ENCODE peak calls at places on chromosomes 2 and 18, in four cellular contexts. One of them, this sample, is unnamed.

GRCh38 chr2:4674007-4674406 is 970.6 kb downstream of the DCDC2C start:
- DNase-seq in gastrocnemius medialis: no peak
- DNase-seq in transverse colon: no peak
- DNase-seq in left ventricle myocardium inferior: no peak
- DNase-seq in this sample: no peak

GRCh38 chr18:75638223-75638596 is 210.7 kb upstream of the SMIM21 start:
- DNase-seq in gastrocnemius medialis: no peak
- DNase-seq in left ventricle myocardium inferior: no peak
- DNase-seq in transverse colon: no peak
- DNase-seq in this sample: no peak

GRCh38 chr2:133561045-133561852 is 7.0 kb downstream of the NCKAP5 start:
- DNase-seq in transverse colon: no peak
- DNase-seq in gastrocnemius medialis: no peak
- DNase-seq in left ventricle myocardium inferior: no peak
- DNase-seq in this sample: peak; percentile 13

GRCh38 chr2:206876176-206876575 is 63.1 kb upstream of the CPO start:
- DNase-seq in transverse colon: no peak
- DNase-seq in left ventricle myocardium inferior: no peak
- DNase-seq in gastrocnemius medialis: no peak
- DNase-seq in this sample: peak; percentile 21

GRCh38 chr2:99576775-99577174 is 87.0 kb upstream of the REV1 start:
- DNase-seq in left ventricle myocardium inferior: no peak
- DNase-seq in transverse colon: no peak
- DNase-seq in gastrocnemius medialis: no peak
- DNase-seq in this sample: no peak

GRCh38 chr2:68330691-68331090 is 10.9 kb upstream of the CNRIP1 start:
- DNase-seq in transverse colon: no peak
- DNase-seq in left ventricle myocardium inferior: no peak
- DNase-seq in gastrocnemius medialis: no peak
- DNase-seq in this sample: no peak

GRCh38 chr2:119605096-119605495 is 60.8 kb downstream of the CFAP221 start:
- DNase-seq in gastrocnemius medialis: no peak
- DNase-seq in left ventricle myocardium inferior: no peak
- DNase-seq in transverse colon: no peak
- DNase-seq in this sample: no peak

GRCh38 chr18:2655153-2655953 is at the start of gene SMCHD1:
- DNase-seq in left ventricle myocardium inferior: peak; percentile 90
- DNase-seq in transverse colon: peak; percentile 90
- DNase-seq in gastrocnemius medialis: peak; percentile 76
- DNase-seq in this sample: peak; percentile 94

GRCh38 chr2:118750959-118751565 is 96.4 kb downstream of the EN1 start:
- DNase-seq in left ventricle myocardium inferior: no peak
- DNase-seq in gastrocnemius medialis: no peak
- DNase-seq in transverse colon: no peak
- DNase-seq in this sample: no peak

GRCh38 chr2:127103243-127104165 is 3.5 kb downstream of the BIN1 start:
- DNase-seq in transverse colon: peak; percentile 12
- DNase-seq in gastrocnemius medialis: peak; percentile 61
- DNase-seq in left ventricle myocardium inferior: no peak
- DNase-seq in this sample: no peak

GRCh38 chr18:57446322-57446721 is 11.1 kb downstream of the ONECUT2 start:
- DNase-seq in gastrocnemius medialis: no peak
- DNase-seq in transverse colon: no peak
- DNase-seq in left ventricle myocardium inferior: no peak
- DNase-seq in this sample: no peak

GRCh38 chr2:64643838-64644219 is 9.9 kb downstream of the SERTAD2 start:
- DNase-seq in gastrocnemius medialis: no peak
- DNase-seq in transverse colon: no peak
- DNase-seq in left ventricle myocardium inferior: no peak
- DNase-seq in this sample: no peak
- H3K4me1 ChIP-seq in gastrocnemius medialis: peaks cover 56% of the 10 kb centered on the region
- H3K4me1 ChIP-seq in transverse colon: peaks cover 35% of the 10 kb centered on the region
- H3K4me1 ChIP-seq in left ventricle myocardium inferior: peaks cover 88% of the 10 kb centered on the region
- H3K4me1 ChIP-seq in this sample: peaks cover 55% of the 10 kb centered on the region

DNA sequence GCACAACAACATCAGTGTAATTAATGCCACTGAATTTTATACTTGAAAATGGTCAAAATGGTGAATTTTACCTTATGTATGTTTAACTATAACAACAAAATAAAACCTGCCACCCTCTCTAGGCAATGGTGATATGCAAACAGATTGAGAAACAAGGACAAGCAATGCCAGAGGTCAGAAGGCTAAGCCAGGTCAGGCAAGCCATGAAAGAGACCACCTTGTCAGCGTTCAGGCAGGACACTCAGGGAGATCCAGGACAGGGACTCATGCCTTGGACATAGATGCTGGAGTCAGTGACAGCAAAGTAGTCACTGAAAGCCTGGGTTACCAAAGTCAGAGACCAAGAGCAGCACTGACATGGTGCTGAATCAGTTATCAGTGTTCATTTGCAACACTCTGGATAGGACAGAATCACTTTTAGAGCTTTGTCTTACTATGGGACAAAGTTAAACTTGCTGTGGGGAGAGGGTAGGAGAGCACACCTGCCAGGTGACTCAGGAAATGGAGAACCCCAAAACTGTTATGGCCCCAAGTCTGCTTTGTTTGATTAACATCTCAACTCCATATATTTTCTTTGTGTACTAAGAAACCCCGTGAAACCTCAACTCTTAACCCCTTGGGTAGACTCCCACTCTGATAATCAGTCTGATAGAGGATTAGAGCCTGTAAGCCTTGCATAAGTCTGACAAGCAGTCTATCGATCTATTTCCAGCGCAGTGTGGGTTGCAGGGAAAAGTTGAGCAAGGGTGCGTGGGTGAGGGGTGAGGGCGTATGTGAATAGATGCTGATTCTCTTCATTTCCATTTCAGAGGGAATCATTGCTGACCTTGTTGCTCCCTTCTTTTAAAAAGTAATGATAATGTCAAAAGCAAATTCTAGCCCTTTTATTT is 48.7 kb upstream of the ZNF385B start:
- DNase-seq in left ventricle myocardium inferior: no peak
- DNase-seq in gastrocnemius medialis: no peak
- DNase-seq in transverse colon: no peak
- DNase-seq in this sample: no peak
- H3K27ac ChIP-seq in left ventricle myocardium inferior: no peak overlapping the region
- H3K27ac ChIP-seq in gastrocnemius medialis: no peak overlapping the region
- H3K27ac ChIP-seq in transverse colon: no peak overlapping the region
- H3K27ac ChIP-seq in this sample: no peak overlapping the region

GRCh38 chr2:210227689-210228088 is 2.4 kb upstream of the ACADL start:
- DNase-seq in left ventricle myocardium inferior: no peak
- DNase-seq in gastrocnemius medialis: no peak
- DNase-seq in transverse colon: no peak
- DNase-seq in this sample: no peak

GRCh38 chr2:210230518-210230917 is 5.3 kb upstream of the ACADL start:
- DNase-seq in transverse colon: no peak
- DNase-seq in left ventricle myocardium inferior: no peak
- DNase-seq in gastrocnemius medialis: no peak
- DNase-seq in this sample: no peak

GRCh38 chr2:210233487-210233886 is 8.2 kb upstream of the ACADL start:
- DNase-seq in transverse colon: no peak
- DNase-seq in gastrocnemius medialis: peak; percentile 14
- DNase-seq in left ventricle myocardium inferior: no peak
- DNase-seq in this sample: peak; percentile 92

GRCh38 chr2:210228586-210228985 is 3.3 kb upstream of the ACADL start:
- DNase-seq in gastrocnemius medialis: no peak
- DNase-seq in left ventricle myocardium inferior: no peak
- DNase-seq in transverse colon: no peak
- DNase-seq in this sample: peak; percentile 85

DNA sequence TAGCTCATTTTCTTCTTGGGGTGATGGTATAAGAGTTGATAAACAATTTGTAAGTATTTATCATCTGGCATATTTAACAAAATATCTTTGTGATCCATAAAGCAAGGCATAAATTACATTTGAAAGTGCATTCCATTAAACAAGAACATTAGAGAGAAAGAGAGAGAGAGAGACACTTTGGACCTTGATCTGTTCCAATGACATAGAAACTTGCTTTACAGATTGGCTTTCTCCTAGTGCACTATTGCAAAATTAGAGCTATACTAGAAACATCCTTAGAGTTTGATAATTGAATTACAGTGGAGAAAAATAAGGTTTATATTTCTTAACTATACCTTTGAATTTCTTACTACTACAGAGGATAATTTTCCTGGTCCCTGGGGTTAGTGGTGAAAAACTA is 5.7 kb upstream of the ACADL start:
- DNase-seq in transverse colon: no peak
- DNase-seq in left ventricle myocardium inferior: no peak
- DNase-seq in gastrocnemius medialis: no peak
- DNase-seq in this sample: no peak
- H3K4me3 ChIP-seq in transverse colon: no peak overlapping the region
- H3K4me3 ChIP-seq in left ventricle myocardium inferior: no peak overlapping the region
- H3K4me3 ChIP-seq in gastrocnemius medialis: no peak overlapping the region
- H3K4me3 ChIP-seq in this sample: no peak overlapping the region

GRCh38 chr2:24509425-24509824 is 18.4 kb downstream of the NCOA1 start:
- DNase-seq in gastrocnemius medialis: no peak
- DNase-seq in transverse colon: no peak
- DNase-seq in left ventricle myocardium inferior: no peak
- DNase-seq in this sample: no peak

GRCh38 chr2:24508878-24509277 is 17.8 kb downstream of the NCOA1 start:
- DNase-seq in left ventricle myocardium inferior: no peak
- DNase-seq in gastrocnemius medialis: no peak
- DNase-seq in transverse colon: no peak
- DNase-seq in this sample: no peak

GRCh38 chr2:24511894-24512293 is 20.8 kb downstream of the NCOA1 start:
- DNase-seq in gastrocnemius medialis: no peak
- DNase-seq in transverse colon: no peak
- DNase-seq in left ventricle myocardium inferior: no peak
- DNase-seq in this sample: no peak

GRCh38 chr2:24507511-24507910 is 16.5 kb downstream of the NCOA1 start:
- DNase-seq in gastrocnemius medialis: no peak
- DNase-seq in transverse colon: no peak
- DNase-seq in left ventricle myocardium inferior: no peak
- DNase-seq in this sample: no peak

DNA sequence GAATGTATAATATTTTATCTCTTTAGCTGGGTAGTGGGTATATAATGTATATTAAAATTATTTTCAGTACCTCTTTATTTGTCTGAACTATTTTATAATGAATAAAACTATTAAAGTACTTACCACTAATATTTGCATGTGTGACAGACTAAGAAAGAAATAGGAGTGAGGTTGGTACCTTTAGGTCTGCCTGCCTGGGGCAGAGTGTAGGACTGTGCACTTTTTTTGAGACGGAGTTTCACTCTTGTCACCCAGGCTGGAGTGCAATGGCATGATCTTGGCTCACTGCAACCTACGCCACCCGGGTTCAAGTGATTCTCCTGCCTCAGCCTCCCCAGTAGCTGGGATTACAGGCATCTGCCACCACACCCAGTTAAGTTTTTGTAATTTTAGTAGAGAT is 18.8 kb downstream of the NCOA1 start:
- DNase-seq in transverse colon: no peak
- DNase-seq in gastrocnemius medialis: no peak
- DNase-seq in left ventricle myocardium inferior: no peak
- DNase-seq in this sample: no peak
- H3K4me1 ChIP-seq in transverse colon: peaks cover 12% of the 10 kb centered on the region
- H3K4me1 ChIP-seq in gastrocnemius medialis: peaks cover 76% of the 10 kb centered on the region
- H3K4me1 ChIP-seq in left ventricle myocardium inferior: peaks cover 91% of the 10 kb centered on the region
- H3K4me1 ChIP-seq in this sample: peaks cover 18% of the 10 kb centered on the region

DNA sequence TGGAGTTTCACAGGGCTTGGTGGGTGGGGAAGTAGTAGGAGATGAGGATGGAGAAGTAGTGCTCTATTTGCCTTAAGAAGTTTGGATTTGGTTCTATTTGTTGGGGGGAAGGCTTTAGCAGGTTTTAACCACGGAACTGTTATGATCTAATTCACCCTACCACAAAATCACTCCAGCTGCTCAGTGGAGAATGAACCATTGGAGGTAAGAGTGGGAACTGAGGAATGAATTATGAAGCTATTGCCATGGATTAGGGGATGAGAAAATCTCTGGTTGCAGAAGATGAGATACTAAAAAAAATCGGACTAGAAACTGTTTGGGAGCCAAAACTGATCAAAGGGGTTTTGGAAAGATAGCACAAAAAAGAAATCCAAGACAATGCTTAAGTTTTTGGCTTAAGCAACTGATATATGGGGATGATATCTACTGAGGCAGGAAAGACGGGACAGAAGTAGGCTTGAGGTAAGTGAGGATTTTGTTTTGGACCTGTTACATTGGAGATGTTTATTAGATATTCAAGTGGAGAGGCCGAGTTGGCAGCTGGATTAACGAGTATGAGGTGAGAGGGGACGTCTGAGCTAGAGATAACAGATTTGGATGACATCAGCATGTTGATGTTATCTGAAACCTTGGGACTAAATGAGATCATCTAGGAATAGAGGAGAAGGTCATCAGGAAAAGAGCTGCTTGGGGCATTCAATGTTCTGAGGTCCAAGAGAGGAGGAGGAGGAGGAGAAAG is 488.7 kb downstream of the DLGAP1 start:
- DNase-seq in gastrocnemius medialis: no peak
- DNase-seq in left ventricle myocardium inferior: no peak
- DNase-seq in transverse colon: no peak
- DNase-seq in this sample: no peak
- H3K27ac ChIP-seq in gastrocnemius medialis: no peak overlapping the region
- H3K27ac ChIP-seq in left ventricle myocardium inferior: peak overlapping the region; percentile 24
- H3K27ac ChIP-seq in transverse colon: no peak overlapping the region
- H3K27ac ChIP-seq in this sample: no peak overlapping the region

GRCh38 chr18:12774982-12775381 is 72.1 kb downstream of the PSMG2 start:
- DNase-seq in transverse colon: no peak
- DNase-seq in left ventricle myocardium inferior: no peak
- DNase-seq in gastrocnemius medialis: no peak
- DNase-seq in this sample: no peak

GRCh38 chr18:12776821-12777471 is 74.1 kb downstream of the PSMG2 start:
- DNase-seq in gastrocnemius medialis: no peak
- DNase-seq in transverse colon: no peak
- DNase-seq in left ventricle myocardium inferior: no peak
- DNase-seq in this sample: no peak

GRCh38 chr18:12779043-12779442 is 76.2 kb downstream of the PSMG2 start:
- DNase-seq in transverse colon: no peak
- DNase-seq in left ventricle myocardium inferior: no peak
- DNase-seq in gastrocnemius medialis: no peak
- DNase-seq in this sample: no peak

GRCh38 chr18:12779456-12779855 is 76.6 kb downstream of the PSMG2 start:
- DNase-seq in left ventricle myocardium inferior: no peak
- DNase-seq in transverse colon: no peak
- DNase-seq in gastrocnemius medialis: no peak
- DNase-seq in this sample: no peak

GRCh38 chr18:12777543-12777942 is 74.7 kb downstream of the PSMG2 start:
- DNase-seq in transverse colon: no peak
- DNase-seq in left ventricle myocardium inferior: no peak
- DNase-seq in gastrocnemius medialis: no peak
- DNase-seq in this sample: no peak
- H3K4me3 ChIP-seq in transverse colon: no peak overlapping the region
- H3K4me3 ChIP-seq in left ventricle myocardium inferior: peak overlapping the region; percentile 45
- H3K4me3 ChIP-seq in gastrocnemius medialis: no peak overlapping the region
- H3K4me3 ChIP-seq in this sample: no peak overlapping the region

GRCh38 chr2:241842067-241842415 is 16.7 kb downstream of the PDCD1 start:
- DNase-seq in gastrocnemius medialis: no peak
- DNase-seq in left ventricle myocardium inferior: no peak
- DNase-seq in transverse colon: no peak
- DNase-seq in this sample: no peak
- H3K4me1 ChIP-seq in gastrocnemius medialis: no peaks in the 10 kb centered on the region
- H3K4me1 ChIP-seq in left ventricle myocardium inferior: peaks cover 25% of the 10 kb centered on the region
- H3K4me1 ChIP-seq in transverse colon: peaks cover 10% of the 10 kb centered on the region
- H3K4me1 ChIP-seq in this sample: peaks cover 3% of the 10 kb centered on the region

GRCh38 chr18:61541673-61542072 is 208.4 kb downstream of the CDH20 start:
- DNase-seq in gastrocnemius medialis: no peak
- DNase-seq in left ventricle myocardium inferior: no peak
- DNase-seq in transverse colon: no peak
- DNase-seq in this sample: no peak
- H3K27ac ChIP-seq in gastrocnemius medialis: no peak overlapping the region
- H3K27ac ChIP-seq in left ventricle myocardium inferior: no peak overlapping the region
- H3K27ac ChIP-seq in transverse colon: no peak overlapping the region
- H3K27ac ChIP-seq in this sample: no peak overlapping the region